ENCODE peak calls at places on chromosome 13, in five cellular contexts. B is activated CD4-positive, alpha-beta T cell treated with anti-CD3 and anti-CD28 coated beads for 24 hours; D is cardiac fibroblast; X is myocyte; R is ELR. K is an unnamed sample.

GRCh38 chr13:34591801-34592454 is 350.1 kb upstream of the NBEA start:
- DNase-seq in B (no peak), D (no peak), X (no peak), R (no peak), K (no peak)

GRCh38 chr13:46771693-46772092 is 25.3 kb downstream of the ESD start:
- DNase-seq in B (no peak), D (no peak), X (no peak), R (no peak), K (no peak)

GRCh38 chr13:57582032-57582431 is 49.5 kb upstream of the PCDH17 start:
- DNase-seq in B (no peak), D (no peak), X (no peak), R (no peak), K (no peak)

GRCh38 chr13:44768775-44769578 is 192.8 kb upstream of the TSC22D1 start:
- DNase-seq in B (peak; percentile 19), D (peak; percentile 41), X (no peak), R (no peak), K (no peak)

GRCh38 chr13:106987435-106987800 is 419.5 kb upstream of the ARGLU1 start:
- DNase-seq in B (no peak), D (no peak), X (no peak), R (no peak), K (no peak)

GRCh38 chr13:65746522-65746921 is 1483.6 kb downstream of the PCDH9 start:
- DNase-seq in B (no peak), D (no peak), X (no peak), R (no peak), K (no peak)

GRCh38 chr13:37316935-37317334 is 211.5 kb upstream of the CSNK1A1L start:
- DNase-seq in B (no peak), D (no peak), X (no peak), R (no peak), K (no peak)

GRCh38 chr13:97306646-97307045 is 84.5 kb downstream of the MBNL2 start:
- DNase-seq in B (no peak), D (peak; percentile 40), X (no peak), R (no peak), K (no peak)

GRCh38 chr13:70171151-70171550 is 62.9 kb upstream of the KLHL1 start:
- DNase-seq in B (no peak), D (no peak), X (no peak), R (peak; percentile 57), K (no peak)

GRCh38 chr13:32917504-32917903 is 98.7 kb upstream of the KL start:
- DNase-seq in B (no peak), D (peak; percentile 49), X (no peak), R (peak; percentile 71), K (no peak)

GRCh38 chr13:48043789-48044503 is 6.4 kb downstream of the NUDT15 start:
- DNase-seq in B (no peak), D (peak; percentile 71), X (peak; percentile 23), R (peak; percentile 50), K (no peak)

GRCh38 chr13:110361365-110361911 is 54.4 kb downstream of the COL4A2 start:
- DNase-seq in B (no peak), D (peak; percentile 99), X (peak; percentile 61), R (no peak), K (no peak)

GRCh38 chr13:75685239-75685697 is 49.1 kb downstream of the LMO7 start:
- DNase-seq in B (no peak), D (peak; percentile 80), X (peak; percentile 86), R (peak; percentile 89), K (no peak)

GRCh38 chr13:107900775-107901174 is 314.6 kb downstream of the LIG4 start:
- DNase-seq in B (no peak), D (peak; percentile 27), X (no peak), R (peak; percentile 9), K (no peak)

K was measured in NCI-H187 treated with DMSO at 0.1 percent for 48 hours.